ENCODE peak calls at places on chromosomes 12 and 14, in four cellular contexts. G is WTC11, J is GM12878, R is HepG2. V is an unnamed sample.

GRCh38 chr14:65072937-65073336 is 29.4 kb downstream of the MAX start:
- DNase-seq in G (no peak), J (no peak), R (no peak), V (no peak)

GRCh38 chr12:75878382-75878720 is 153.2 kb downstream of the PHLDA1 start:
- DNase-seq in G (no peak), J (no peak), R (no peak), V (no peak)

GRCh38 chr14:49052516-49052915 is 533.7 kb downstream of the RPS29 start:
- DNase-seq in G (no peak), J (no peak), R (no peak), V (no peak)

GRCh38 chr14:94581127-94581999 is at the start of gene SERPINA5:
- DNase-seq in G (peak), J (no peak), R (peak), V (peak)

GRCh38 chr12:100348657-100349454 is 8.0 kb upstream of the SLC17A8 start:
- DNase-seq in G (no peak), J (no peak), R (peak), V (no peak)

GRCh38 chr12:75684678-75685620 is 173.5 kb upstream of the KRR1 start:
- DNase-seq in G (no peak), J (no peak), R (no peak), V (no peak)

GRCh38 chr12:109996483-109996853 is 300 bp upstream of the GIT2 start:
- DNase-seq in G (no peak), J (no peak), R (no peak), V (no peak)

GRCh38 chr12:116541547-116542344 is 17.4 kb upstream of the MAP1LC3B2 start:
- DNase-seq in G (no peak), J (no peak), R (no peak), V (no peak)

GRCh38 chr12:14904854-14905253 is 19.2 kb upstream of the MGP start:
- DNase-seq in G (no peak), J (no peak), R (no peak), V (no peak)

GRCh38 chr14:58362798-58363412 is 32.8 kb upstream of the TOMM20L start:
- DNase-seq in G (no peak), J (no peak), R (peak), V (no peak)

GRCh38 chr12:116635487-116635886 is 76.3 kb downstream of the MAP1LC3B2 start:
- DNase-seq in G (no peak), J (no peak), R (no peak), V (no peak)

GRCh38 chr12:5914387-5915149 is 30.5 kb downstream of the ANO2 start:
- DNase-seq in G (no peak), J (no peak), R (no peak), V (no peak)
- TF ChIP-seq TCF7 in G (no peak), J (no peak), R (no peak), V (no peak)

GRCh38 chr12:24780969-24781368 is 167.9 kb downstream of the BCAT1 start:
- DNase-seq in G (no peak), J (no peak), R (no peak), V (peak)
- TF ChIP-seq TCF7 in G (no peak), J (no peak), R (no peak), V (no peak)

DNA sequence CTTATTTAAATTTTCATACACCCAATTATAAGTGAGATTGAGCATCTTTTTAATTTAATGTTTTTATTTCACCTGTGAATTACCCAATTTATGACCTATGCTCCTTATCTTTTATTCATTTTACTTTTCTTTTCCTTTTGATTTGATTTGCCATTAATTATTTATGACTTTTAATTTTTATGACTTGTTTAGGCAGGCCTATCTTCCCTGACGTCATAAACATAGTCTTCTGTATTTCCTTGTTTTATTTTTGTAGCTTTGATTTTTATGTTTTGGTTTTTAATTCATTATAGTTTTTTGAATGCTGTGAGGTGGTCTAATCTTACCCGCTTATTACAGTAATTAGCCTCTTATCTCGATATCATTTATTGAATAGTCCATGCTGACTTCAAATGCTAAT is 467.1 kb upstream of the FAR2 start:
- DNase-seq in G (no peak), J (no peak), R (no peak), V (no peak)
- TF ChIP-seq TCF7 in G (no peak), J (no peak), R (no peak), V (no peak)

DNA sequence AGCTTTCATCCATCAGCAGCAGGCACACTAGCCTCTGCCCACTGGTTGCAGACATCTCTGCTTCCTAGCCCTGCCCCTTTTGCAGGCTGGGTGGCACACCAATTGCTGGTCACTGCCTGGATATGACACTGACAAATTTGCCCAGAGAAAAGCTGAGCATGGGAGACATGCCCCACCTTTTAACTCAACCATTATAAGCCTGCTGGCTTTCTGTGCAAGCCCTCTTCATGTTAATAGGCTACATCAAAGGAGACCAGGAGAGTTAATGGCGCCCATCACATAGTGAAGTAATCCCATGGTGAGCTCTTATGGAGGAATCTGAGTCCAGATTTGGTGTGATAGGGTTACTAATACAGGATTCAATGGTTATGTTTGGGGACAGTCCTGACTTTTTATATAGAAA is 139.2 kb downstream of the KICS2 start:
- DNase-seq in G (no peak), J (no peak), R (no peak), V (no peak)
- TF ChIP-seq TCF7 in G (no peak), J (no peak), R (no peak), V (no peak)

DNA sequence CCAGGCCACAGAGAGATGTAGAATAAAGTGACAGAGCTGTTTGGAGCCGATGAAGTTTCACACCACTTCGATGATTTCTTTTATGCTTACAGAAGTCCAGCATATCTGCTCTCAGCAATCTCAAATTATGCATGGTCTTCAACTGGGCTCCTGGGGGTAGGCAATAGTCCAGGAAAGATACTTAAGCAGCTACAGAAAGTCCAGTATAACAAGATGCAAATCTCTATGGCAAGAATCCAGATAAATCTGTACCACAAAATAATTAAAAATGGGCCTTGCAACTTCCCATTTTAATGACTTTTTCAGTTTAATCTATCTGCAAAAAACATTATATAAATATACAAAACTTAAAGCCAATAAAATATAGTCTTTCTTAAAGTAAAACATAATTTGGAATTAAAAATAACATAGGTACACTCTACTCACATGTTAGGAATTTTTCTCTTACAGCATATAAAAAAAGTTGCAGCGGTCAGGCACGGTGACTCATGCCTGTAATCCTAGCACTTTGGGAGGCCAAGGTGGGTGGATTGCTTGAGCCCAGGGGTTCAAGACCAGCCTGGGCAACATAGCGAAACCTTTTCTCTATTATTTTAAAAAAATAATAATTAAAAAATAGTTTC is 20.5 kb upstream of the RAD51AP1 start:
- DNase-seq in G (no peak), J (no peak), R (no peak), V (no peak)
- TF ChIP-seq TCF7 in G (no peak), J (no peak), R (no peak), V (no peak)

DNA sequence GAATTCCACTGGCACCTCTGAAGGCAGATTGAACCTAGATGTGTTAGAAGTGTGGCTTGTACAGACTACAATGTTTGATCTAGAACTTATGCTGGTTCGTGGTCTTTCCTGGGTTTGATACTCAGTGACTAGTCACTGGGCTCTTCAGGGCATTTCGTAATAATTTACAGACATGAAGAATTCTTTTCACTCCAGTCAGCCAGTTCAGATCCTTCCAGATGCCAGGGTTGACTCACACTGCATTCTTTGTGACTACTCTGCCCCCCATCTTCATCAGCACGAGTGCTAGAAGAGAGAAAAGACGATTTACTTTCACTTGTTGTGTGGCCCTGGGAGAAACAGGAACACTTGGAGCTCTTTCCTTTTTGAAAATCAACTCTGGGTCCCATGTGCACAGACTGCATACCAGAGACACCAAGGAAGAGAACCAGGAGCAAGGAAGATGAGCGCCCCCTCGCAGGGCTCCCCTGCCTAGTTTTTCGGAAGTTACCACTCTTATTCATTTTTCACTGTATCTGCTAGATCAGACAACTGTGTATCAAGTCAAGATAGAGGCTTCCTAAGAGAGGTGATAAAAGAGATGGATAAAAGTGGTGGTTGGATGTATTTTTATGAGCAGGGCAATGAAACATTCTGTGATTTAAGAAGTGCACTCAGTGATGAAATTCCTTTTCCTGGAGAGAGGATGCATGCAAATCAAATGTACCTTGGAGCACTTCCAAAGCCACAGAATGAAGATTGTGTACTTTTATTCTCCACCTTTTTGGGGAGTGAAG is 33.5 kb upstream of the EVL start:
- DNase-seq in G (no peak), J (no peak), R (no peak), V (no peak)
- TF ChIP-seq TCF7 in G (no peak), J (no peak), R (no peak), V (no peak)

GRCh38 chr14:68036203-68036602 is 216.6 kb downstream of the RAD51B start:
- DNase-seq in G (no peak), J (no peak), R (no peak), V (no peak)
- TF ChIP-seq TCF7 in G (no peak), J (no peak), R (no peak), V (no peak)

DNA sequence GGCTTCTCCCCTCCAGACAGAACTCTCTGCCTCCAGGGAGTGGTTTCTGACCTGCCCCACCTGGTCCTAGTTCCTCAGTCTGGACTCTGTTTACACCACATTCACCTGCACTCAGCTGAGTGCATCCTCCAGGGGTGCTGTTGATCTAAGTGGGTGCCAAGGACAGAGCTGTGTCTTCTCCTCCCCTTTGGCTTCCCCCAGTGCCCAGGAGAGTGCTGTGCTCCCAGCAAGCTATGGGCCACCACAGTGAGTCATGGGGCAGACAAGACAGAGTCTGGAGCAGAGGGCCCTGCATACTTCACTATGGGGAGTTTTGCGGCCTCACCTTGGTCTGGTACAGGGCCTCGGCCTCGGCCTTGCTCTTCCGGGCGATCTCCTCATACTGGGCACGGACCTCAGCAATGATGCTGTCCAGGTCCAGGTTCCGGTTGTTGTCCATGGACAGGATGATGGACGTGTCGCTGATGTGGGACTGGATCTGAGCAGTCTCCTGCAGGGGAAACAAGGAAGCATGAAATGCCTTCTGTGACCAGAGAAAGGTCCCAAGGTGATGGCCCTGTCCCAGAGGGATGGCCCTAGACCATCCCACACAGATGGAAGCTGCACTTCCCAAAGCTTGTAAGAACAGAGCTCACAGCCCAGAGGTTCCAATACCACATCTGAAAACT is 4.9 kb downstream of the KRT73 start:
- DNase-seq in G (no peak), J (no peak), R (no peak), V (no peak)
- TF ChIP-seq TCF7 in G (no peak), J (no peak), R (no peak), V (no peak)

V was measured in K562.